ENCODE peak calls at places on chromosomes 16 and 17, in seven cellular contexts. One of them, this sample, is unnamed.

GRCh38 chr16:70522216-70523000 is 946 bp downstream of the COG4 start:
- DNase-seq in PC-3: no peak
- DNase-seq in IMR-90: no peak
- DNase-seq in stomach: no peak
- DNase-seq in colonic mucosa: no peak
- DNase-seq in right cardiac atrium: no peak
- DNase-seq in CD8-positive, alpha-beta memory T cell: peak; percentile 6
- DNase-seq in this sample: no peak

GRCh38 chr17:55607736-55608341 is 96.6 kb upstream of the SMIM36 start:
- DNase-seq in CD8-positive, alpha-beta memory T cell: no peak
- DNase-seq in colonic mucosa: peak; percentile 46
- DNase-seq in IMR-90: peak; percentile 71
- DNase-seq in right cardiac atrium: peak; percentile 74
- DNase-seq in stomach: peak; percentile 67
- DNase-seq in PC-3: peak; percentile 97
- DNase-seq in this sample: peak; percentile 96

GRCh38 chr16:20880867-20881866 is 19.0 kb downstream of the DCUN1D3 start:
- DNase-seq in IMR-90: no peak
- DNase-seq in stomach: no peak
- DNase-seq in colonic mucosa: no peak
- DNase-seq in CD8-positive, alpha-beta memory T cell: no peak
- DNase-seq in PC-3: peak; percentile 29
- DNase-seq in right cardiac atrium: no peak
- DNase-seq in this sample: no peak

GRCh38 chr16:29807426-29808218 is 1.3 kb downstream of the MAZ start:
- DNase-seq in colonic mucosa: peak; percentile 95
- DNase-seq in CD8-positive, alpha-beta memory T cell: peak; percentile 93
- DNase-seq in PC-3: peak; percentile 78
- DNase-seq in right cardiac atrium: peak; percentile 94
- DNase-seq in stomach: peak; percentile 89
- DNase-seq in IMR-90: peak; percentile 91
- DNase-seq in this sample: peak; percentile 90

GRCh38 chr17:42526031-42526444 is 10.0 kb upstream of the NAGLU start:
- DNase-seq in stomach: no peak
- DNase-seq in right cardiac atrium: no peak
- DNase-seq in PC-3: no peak
- DNase-seq in CD8-positive, alpha-beta memory T cell: no peak
- DNase-seq in colonic mucosa: peak; percentile 60
- DNase-seq in IMR-90: peak; percentile 66
- DNase-seq in this sample: no peak

GRCh38 chr17:54968954-54969400 is 412 bp downstream of the STXBP4 start:
- DNase-seq in stomach: no peak
- DNase-seq in IMR-90: peak; percentile 50
- DNase-seq in PC-3: peak; percentile 23
- DNase-seq in right cardiac atrium: no peak
- DNase-seq in CD8-positive, alpha-beta memory T cell: no peak
- DNase-seq in colonic mucosa: peak; percentile 37
- DNase-seq in this sample: peak; percentile 24

GRCh38 chr17:6555331-6556120 is 829 bp downstream of the PITPNM3 start:
- DNase-seq in right cardiac atrium: no peak
- DNase-seq in PC-3: peak; percentile 58
- DNase-seq in CD8-positive, alpha-beta memory T cell: no peak
- DNase-seq in colonic mucosa: peak; percentile 73
- DNase-seq in IMR-90: peak; percentile 39
- DNase-seq in stomach: peak; percentile 55
- DNase-seq in this sample: peak; percentile 38

GRCh38 chr17:83086197-83086880 is 6.9 kb downstream of the METRNL start:
- DNase-seq in IMR-90: peak; percentile 67
- DNase-seq in right cardiac atrium: no peak
- DNase-seq in stomach: no peak
- DNase-seq in CD8-positive, alpha-beta memory T cell: no peak
- DNase-seq in colonic mucosa: no peak
- DNase-seq in PC-3: no peak
- DNase-seq in this sample: no peak

GRCh38 chr16:80062361-80063027 is 462.0 kb upstream of the MAF start:
- DNase-seq in IMR-90: no peak
- DNase-seq in colonic mucosa: no peak
- DNase-seq in PC-3: no peak
- DNase-seq in CD8-positive, alpha-beta memory T cell: no peak
- DNase-seq in stomach: no peak
- DNase-seq in right cardiac atrium: no peak
- DNase-seq in this sample: no peak

GRCh38 chr16:84497418-84497817 is 7.0 kb downstream of the MEAK7 start:
- DNase-seq in PC-3: no peak
- DNase-seq in right cardiac atrium: no peak
- DNase-seq in stomach: no peak
- DNase-seq in IMR-90: no peak
- DNase-seq in CD8-positive, alpha-beta memory T cell: no peak
- DNase-seq in colonic mucosa: no peak
- DNase-seq in this sample: no peak

GRCh38 chr17:66834919-66835454 is at the start of gene CACNG5:
- DNase-seq in stomach: no peak
- DNase-seq in right cardiac atrium: no peak
- DNase-seq in CD8-positive, alpha-beta memory T cell: no peak
- DNase-seq in IMR-90: no peak
- DNase-seq in colonic mucosa: no peak
- DNase-seq in PC-3: no peak
- DNase-seq in this sample: no peak

DNA sequence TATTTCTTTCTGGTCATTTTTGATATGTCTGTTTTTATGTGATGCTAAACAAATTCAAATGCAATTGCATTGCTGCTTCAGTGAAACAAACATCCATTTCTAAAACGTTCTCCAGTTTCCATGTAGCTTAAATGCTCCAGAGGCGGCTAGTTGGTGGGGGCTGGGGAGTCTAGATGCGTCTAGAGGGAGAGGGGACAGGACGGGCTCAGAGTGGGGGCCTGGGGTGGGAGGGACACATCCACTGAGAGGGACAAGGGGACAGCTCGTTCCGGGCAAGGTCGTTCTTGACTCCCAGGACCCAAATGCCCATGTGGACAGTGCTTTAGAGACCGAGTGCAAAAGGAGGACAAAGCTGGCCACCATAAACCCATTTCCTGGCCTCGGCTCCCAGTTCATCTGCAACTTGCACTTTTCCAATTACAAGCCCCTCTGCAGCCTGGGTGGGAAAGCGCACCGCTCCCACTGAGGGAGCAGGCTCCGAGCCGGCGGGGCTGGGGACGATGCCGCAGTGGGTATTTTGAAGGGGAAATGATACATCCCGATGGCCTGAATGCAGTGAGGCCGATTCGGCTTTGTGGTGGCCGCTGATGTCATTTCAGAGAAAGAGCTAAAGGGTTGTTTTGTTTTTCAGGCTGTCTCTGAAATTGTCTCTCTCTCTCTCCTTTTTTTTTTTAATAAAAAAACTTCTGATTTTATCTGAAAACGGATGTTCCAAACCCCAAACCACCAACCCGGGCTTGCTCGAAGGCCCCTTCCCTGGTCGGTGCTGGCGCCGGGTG is 102.5 kb downstream of the FOXL1 start:
- DNase-seq in colonic mucosa: no peak
- DNase-seq in CD8-positive, alpha-beta memory T cell: no peak
- DNase-seq in PC-3: no peak
- DNase-seq in right cardiac atrium: no peak
- DNase-seq in IMR-90: no peak
- DNase-seq in stomach: no peak
- DNase-seq in this sample: no peak
- H3K27ac ChIP-seq in colonic mucosa: no peak overlapping the region
- H3K27ac ChIP-seq in CD8-positive, alpha-beta memory T cell: no peak overlapping the region
- H3K27ac ChIP-seq in PC-3: peak overlapping the region; percentile 16
- H3K27ac ChIP-seq in right cardiac atrium: peak overlapping the region; percentile 47
- H3K27ac ChIP-seq in IMR-90: peak overlapping the region; percentile 61
- H3K27ac ChIP-seq in stomach: peak overlapping the region; percentile 39
- H3K27ac ChIP-seq in this sample: no peak overlapping the region

DNA sequence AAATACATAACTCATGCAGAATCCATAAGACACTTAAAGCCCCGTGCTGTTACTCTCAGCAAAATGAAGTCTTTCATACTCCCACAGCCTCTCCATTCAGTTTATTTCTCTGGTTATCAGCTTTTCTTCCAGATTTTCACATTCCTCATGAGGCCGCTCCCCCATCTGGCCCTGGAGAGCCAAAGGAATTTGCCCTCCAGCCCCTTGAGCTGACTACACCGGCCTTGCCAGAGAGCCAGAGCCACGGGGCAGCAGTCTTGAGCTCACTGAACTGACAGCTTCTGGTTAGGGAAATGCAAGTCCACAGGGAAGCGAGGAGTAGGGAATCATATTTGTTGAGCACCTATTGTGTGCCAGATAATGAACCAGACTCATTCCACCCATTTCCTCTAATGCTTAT is 102.4 kb downstream of the ABCC12 start:
- DNase-seq in right cardiac atrium: no peak
- DNase-seq in CD8-positive, alpha-beta memory T cell: no peak
- DNase-seq in IMR-90: peak; percentile 69
- DNase-seq in stomach: no peak
- DNase-seq in PC-3: peak; percentile 53
- DNase-seq in colonic mucosa: no peak
- DNase-seq in this sample: no peak
- H3K27ac ChIP-seq in right cardiac atrium: no peak overlapping the region
- H3K27ac ChIP-seq in CD8-positive, alpha-beta memory T cell: no peak overlapping the region
- H3K27ac ChIP-seq in IMR-90: no peak overlapping the region
- H3K27ac ChIP-seq in stomach: no peak overlapping the region
- H3K27ac ChIP-seq in PC-3: no peak overlapping the region
- H3K27ac ChIP-seq in colonic mucosa: no peak overlapping the region
- H3K27ac ChIP-seq in this sample: no peak overlapping the region

GRCh38 chr16:50743575-50744225 is 1.8 kb downstream of the CYLD start:
- DNase-seq in colonic mucosa: no peak
- DNase-seq in PC-3: no peak
- DNase-seq in CD8-positive, alpha-beta memory T cell: no peak
- DNase-seq in IMR-90: no peak
- DNase-seq in right cardiac atrium: no peak
- DNase-seq in stomach: no peak
- DNase-seq in this sample: no peak
- H3K27ac ChIP-seq in colonic mucosa: peak overlapping the region; percentile 86
- H3K27ac ChIP-seq in PC-3: no peak overlapping the region
- H3K27ac ChIP-seq in CD8-positive, alpha-beta memory T cell: peak overlapping the region; percentile 12
- H3K27ac ChIP-seq in IMR-90: no peak overlapping the region
- H3K27ac ChIP-seq in right cardiac atrium: no peak overlapping the region
- H3K27ac ChIP-seq in stomach: peak overlapping the region; percentile 96
- H3K27ac ChIP-seq in this sample: no peak overlapping the region

GRCh38 chr16:24685539-24686432 is 43.7 kb upstream of the TNRC6A start:
- DNase-seq in colonic mucosa: peak; percentile 30
- DNase-seq in IMR-90: peak; percentile 82
- DNase-seq in CD8-positive, alpha-beta memory T cell: no peak
- DNase-seq in PC-3: peak; percentile 17
- DNase-seq in stomach: peak; percentile 33
- DNase-seq in right cardiac atrium: peak; percentile 73
- DNase-seq in this sample: no peak
- H3K27ac ChIP-seq in colonic mucosa: no peak overlapping the region
- H3K27ac ChIP-seq in IMR-90: peak overlapping the region; percentile 76
- H3K27ac ChIP-seq in CD8-positive, alpha-beta memory T cell: no peak overlapping the region
- H3K27ac ChIP-seq in PC-3: no peak overlapping the region
- H3K27ac ChIP-seq in stomach: no peak overlapping the region
- H3K27ac ChIP-seq in right cardiac atrium: no peak overlapping the region
- H3K27ac ChIP-seq in this sample: no peak overlapping the region

GRCh38 chr16:67183627-67184452 is at the start of gene MATCAP1:
- DNase-seq in colonic mucosa: peak; percentile 97
- DNase-seq in CD8-positive, alpha-beta memory T cell: peak; percentile 96
- DNase-seq in IMR-90: peak; percentile 97
- DNase-seq in PC-3: peak; percentile 93
- DNase-seq in stomach: peak; percentile 94
- DNase-seq in right cardiac atrium: peak; percentile 95
- DNase-seq in this sample: peak; percentile 96
- H3K27ac ChIP-seq in colonic mucosa: peak within 1 kb of the TSS; percentile 92
- H3K27ac ChIP-seq in CD8-positive, alpha-beta memory T cell: peak within 1 kb of the TSS; percentile 91
- H3K27ac ChIP-seq in IMR-90: peak within 1 kb of the TSS; percentile 87
- H3K27ac ChIP-seq in PC-3: peak within 1 kb of the TSS; percentile 85
- H3K27ac ChIP-seq in stomach: peak within 1 kb of the TSS; percentile 97
- H3K27ac ChIP-seq in right cardiac atrium: peak within 1 kb of the TSS; percentile 86
- H3K27ac ChIP-seq in this sample: peak within 1 kb of the TSS; percentile 98

GRCh38 chr17:75854111-75854748 is 905 bp downstream of the WBP2 start:
- DNase-seq in stomach: no peak
- DNase-seq in CD8-positive, alpha-beta memory T cell: no peak
- DNase-seq in colonic mucosa: no peak
- DNase-seq in right cardiac atrium: peak; percentile 31
- DNase-seq in IMR-90: peak; percentile 57
- DNase-seq in PC-3: peak; percentile 84
- DNase-seq in this sample: no peak
- H3K27ac ChIP-seq in stomach: peak overlapping the region; percentile 99
- H3K27ac ChIP-seq in CD8-positive, alpha-beta memory T cell: peak overlapping the region; percentile 89
- H3K27ac ChIP-seq in colonic mucosa: peak overlapping the region; percentile 84
- H3K27ac ChIP-seq in right cardiac atrium: peak overlapping the region; percentile 59
- H3K27ac ChIP-seq in IMR-90: peak overlapping the region; percentile 2
- H3K27ac ChIP-seq in PC-3: peak overlapping the region; percentile 69
- H3K27ac ChIP-seq in this sample: peak overlapping the region; percentile 98